ENCODE peak calls at places on chromosomes 2 and 18, in six cellular contexts. C is Karpas-422; N is breast epithelium; T is CD4-positive, CD25-positive, alpha-beta regulatory T cell; W is right lobe of liver; K is psoas muscle. U is an unnamed sample.

GRCh38 chr2:72037322-72037721 is 110.3 kb downstream of the CYP26B1 start:
- DNase-seq in K (no peak), C (no peak), W (no peak), N (no peak), T (no peak), U (no peak)

GRCh38 chr2:28647682-28648081 is 103.9 kb upstream of the PPP1CB start:
- DNase-seq in K (no peak), W (no peak), C (no peak), N (no peak), T (no peak), U (no peak)

GRCh38 chr18:54359233-54359632 is 1.5 kb downstream of the C18orf54 start:
- DNase-seq in C (no peak), K (no peak), N (no peak), W (no peak), T (no peak), U (no peak)

GRCh38 chr2:64784168-64785061 is 130.7 kb upstream of the SERTAD2 start:
- DNase-seq in K (no peak), N (no peak), W (no peak), T (no peak), C (no peak), U (no peak)

GRCh38 chr18:48842259-48843061 is 108.3 kb downstream of the SMAD7 start:
- DNase-seq in K (peak; percentile 48), C (no peak), N (no peak), T (peak; percentile 64), W (peak; percentile 46), U (no peak)

GRCh38 chr2:160207271-160207670 is 7.2 kb upstream of the ITGB6 start:
- DNase-seq in T (no peak), W (no peak), K (no peak), N (no peak), C (no peak), U (no peak)

GRCh38 chr2:142872900-142873724 is 4.4 kb upstream of the KYNU start:
- DNase-seq in W (no peak), N (no peak), C (no peak), T (no peak), K (no peak), U (no peak)

GRCh38 chr2:146981921-146982320 is 862.9 kb upstream of the ACVR2A start:
- DNase-seq in K (no peak), W (no peak), C (no peak), T (no peak), N (no peak), U (no peak)

GRCh38 chr2:128291844-128292598 is 26.6 kb downstream of the HS6ST1 start:
- DNase-seq in W (peak; percentile 21), T (no peak), N (no peak), C (no peak), K (peak; percentile 47), U (no peak)

GRCh38 chr2:47344890-47345583 is 57.9 kb upstream of the MSH2 start:
- DNase-seq in N (peak; percentile 66), C (no peak), W (peak; percentile 81), T (no peak), K (peak; percentile 59), U (peak; percentile 84)

GRCh38 chr2:239569401-239570090 is 168.7 kb upstream of the HDAC4 start:
- DNase-seq in W (no peak), C (no peak), N (no peak), K (no peak), T (no peak), U (no peak)

DNA sequence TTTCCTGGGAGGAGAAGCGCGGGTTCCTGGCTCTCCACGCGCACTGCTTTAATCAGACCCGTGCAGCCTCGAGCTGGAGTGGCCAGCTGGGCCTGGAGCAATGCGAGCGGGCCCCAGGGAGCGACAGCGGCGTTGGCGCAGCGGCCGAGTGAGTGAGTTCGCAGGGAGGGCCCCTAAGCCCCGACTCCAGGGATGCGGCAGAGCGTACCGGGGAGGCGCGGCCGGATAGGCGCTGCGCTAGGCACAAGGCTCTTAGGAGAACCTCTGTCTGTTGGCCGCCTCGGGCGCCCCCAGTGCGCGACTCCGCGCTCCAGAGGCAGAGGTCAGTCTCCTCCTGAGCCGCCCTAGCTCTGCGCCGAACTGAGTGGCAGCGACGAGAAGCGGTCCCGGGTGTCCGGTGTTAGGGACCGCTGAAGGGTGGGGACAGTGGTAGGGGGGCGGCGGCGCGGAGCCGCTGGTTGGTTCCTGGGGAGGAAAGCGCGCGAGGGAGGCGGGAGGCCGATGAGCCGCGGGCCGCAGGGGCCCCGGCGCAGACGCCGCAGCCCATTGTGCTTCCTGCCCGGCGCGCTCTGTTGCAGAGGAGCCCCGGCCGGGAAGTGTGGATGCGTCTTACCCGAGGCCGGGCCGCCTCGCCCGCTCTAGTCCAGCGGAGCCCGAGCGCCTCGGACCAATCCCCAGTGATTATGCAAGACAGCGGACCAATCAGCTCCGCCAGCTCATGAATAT is 410 bp upstream of the DLX1 start:
- DNase-seq in N (no peak), W (peak; percentile 69), T (peak; percentile 61), C (peak; percentile 96), K (peak; percentile 88), U (peak; percentile 63)
- H3K27me3 ChIP-seq in N (peaks cover 22% of the 10 kb centered on the region), W (peaks cover 54% of the 10 kb centered on the region), T (peaks cover 75% of the 10 kb centered on the region), C (no peaks in the 10 kb centered on the region), K (no peaks in the 10 kb centered on the region), U (peaks cover 18% of the 10 kb centered on the region)

GRCh38 chr2:196534533-196534932 is 105.0 kb upstream of the CCDC150 start:
- DNase-seq in W (no peak), N (no peak), T (no peak), K (no peak), C (no peak), U (no peak)

GRCh38 chr2:196533998-196534397 is 105.5 kb upstream of the CCDC150 start:
- DNase-seq in W (no peak), K (no peak), T (no peak), C (no peak), N (no peak), U (no peak)

GRCh38 chr2:196535080-196535479 is 104.4 kb upstream of the CCDC150 start:
- DNase-seq in T (no peak), K (no peak), C (no peak), W (no peak), N (no peak), U (no peak)

GRCh38 chr2:196537311-196537710 is 102.2 kb upstream of the CCDC150 start:
- DNase-seq in N (no peak), C (no peak), W (no peak), T (no peak), K (no peak), U (no peak)

DNA sequence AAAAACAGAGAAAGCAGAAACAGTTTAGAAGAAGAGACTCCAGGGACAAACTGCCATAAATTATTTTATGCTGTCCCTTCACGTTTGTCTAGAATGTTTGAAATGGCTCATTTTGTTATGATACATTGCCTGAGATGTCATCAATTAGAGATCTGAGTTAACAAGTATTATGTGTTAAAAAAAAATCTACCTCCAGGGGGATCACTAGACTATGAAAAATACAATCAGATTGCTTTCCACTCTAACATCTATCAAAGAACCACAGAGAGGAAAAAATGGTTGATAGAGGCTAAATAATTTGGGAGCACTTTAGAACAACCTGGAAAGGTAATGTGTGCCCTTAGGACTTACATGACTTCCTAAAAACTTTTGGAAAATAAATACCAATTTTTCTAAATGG is 103.8 kb upstream of the CCDC150 start:
- DNase-seq in T (no peak), C (peak; percentile 47), W (no peak), K (no peak), N (no peak), U (no peak)
- H3K4me1 ChIP-seq in T (no peaks in the 10 kb centered on the region), C (no peaks in the 10 kb centered on the region), W (no peaks in the 10 kb centered on the region), K (no peaks in the 10 kb centered on the region), N (no peaks in the 10 kb centered on the region), U (no peaks in the 10 kb centered on the region)

DNA sequence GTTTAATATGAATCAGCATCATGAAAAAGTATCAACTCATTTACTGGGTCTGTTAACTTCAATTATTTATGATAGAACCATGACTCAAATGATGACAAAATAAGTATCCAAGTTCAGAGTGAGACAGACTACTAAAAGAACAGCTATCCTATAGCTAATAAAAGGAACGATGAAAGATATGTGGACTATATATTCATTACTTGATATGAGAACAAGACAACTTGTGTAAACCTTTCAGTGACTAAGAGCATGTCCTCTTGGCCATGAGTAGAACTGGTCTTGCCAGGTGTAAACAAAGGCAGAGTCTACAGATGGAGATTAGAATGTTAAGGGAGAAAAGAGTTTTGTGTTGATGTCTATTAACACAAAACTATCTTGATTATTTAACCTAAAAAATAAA is 360.4 kb upstream of the ZC3H15 start:
- DNase-seq in N (no peak), W (no peak), C (no peak), K (no peak), T (no peak), U (no peak)
- H3K4me3 ChIP-seq in N (no peak overlapping the region), W (no peak overlapping the region), C (no peak overlapping the region), K (no peak overlapping the region), T (no peak overlapping the region), U (no peak overlapping the region)

DNA sequence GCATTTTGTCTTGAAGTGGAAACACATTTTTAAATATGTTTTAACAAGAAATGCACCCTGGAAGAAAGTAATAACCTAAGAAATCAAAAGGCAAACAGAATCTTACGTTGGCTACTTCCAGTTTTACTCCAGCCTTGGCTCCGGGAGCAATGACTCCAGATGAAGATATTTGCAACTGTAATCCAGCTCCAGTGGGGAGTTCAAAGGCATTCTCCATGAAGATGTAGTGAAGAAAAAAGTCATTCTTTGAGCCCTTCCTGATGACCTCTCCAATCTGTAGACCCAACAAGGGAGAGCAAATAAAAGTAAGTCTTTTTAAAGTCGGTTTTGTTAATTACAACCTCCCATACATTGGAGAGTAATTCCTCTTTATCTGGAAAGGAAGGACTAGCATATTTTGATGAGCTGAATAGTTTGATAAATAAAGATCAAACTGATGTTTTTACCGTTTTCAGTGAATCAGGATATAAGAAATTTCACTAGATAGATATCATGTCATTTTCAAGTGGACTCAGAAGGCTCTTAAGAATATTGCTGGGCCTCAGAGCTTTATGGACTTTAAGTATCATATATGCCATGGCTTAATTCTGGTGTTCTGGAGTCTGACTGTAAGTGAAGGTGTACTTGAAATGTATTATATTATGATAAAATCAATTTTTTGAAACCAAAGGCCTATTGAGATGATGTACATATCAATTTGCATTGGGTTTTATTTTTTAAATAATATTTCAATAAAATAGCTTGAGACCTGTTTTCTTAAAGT is 20.3 kb downstream of the APOB start:
- DNase-seq in T (no peak), W (no peak), K (no peak), C (no peak), N (no peak), U (no peak)
- H3K27me3 ChIP-seq in T (no peaks in the 10 kb centered on the region), W (no peaks in the 10 kb centered on the region), K (no peaks in the 10 kb centered on the region), C (no peaks in the 10 kb centered on the region), N (no peaks in the 10 kb centered on the region), U (no peaks in the 10 kb centered on the region)

DNA sequence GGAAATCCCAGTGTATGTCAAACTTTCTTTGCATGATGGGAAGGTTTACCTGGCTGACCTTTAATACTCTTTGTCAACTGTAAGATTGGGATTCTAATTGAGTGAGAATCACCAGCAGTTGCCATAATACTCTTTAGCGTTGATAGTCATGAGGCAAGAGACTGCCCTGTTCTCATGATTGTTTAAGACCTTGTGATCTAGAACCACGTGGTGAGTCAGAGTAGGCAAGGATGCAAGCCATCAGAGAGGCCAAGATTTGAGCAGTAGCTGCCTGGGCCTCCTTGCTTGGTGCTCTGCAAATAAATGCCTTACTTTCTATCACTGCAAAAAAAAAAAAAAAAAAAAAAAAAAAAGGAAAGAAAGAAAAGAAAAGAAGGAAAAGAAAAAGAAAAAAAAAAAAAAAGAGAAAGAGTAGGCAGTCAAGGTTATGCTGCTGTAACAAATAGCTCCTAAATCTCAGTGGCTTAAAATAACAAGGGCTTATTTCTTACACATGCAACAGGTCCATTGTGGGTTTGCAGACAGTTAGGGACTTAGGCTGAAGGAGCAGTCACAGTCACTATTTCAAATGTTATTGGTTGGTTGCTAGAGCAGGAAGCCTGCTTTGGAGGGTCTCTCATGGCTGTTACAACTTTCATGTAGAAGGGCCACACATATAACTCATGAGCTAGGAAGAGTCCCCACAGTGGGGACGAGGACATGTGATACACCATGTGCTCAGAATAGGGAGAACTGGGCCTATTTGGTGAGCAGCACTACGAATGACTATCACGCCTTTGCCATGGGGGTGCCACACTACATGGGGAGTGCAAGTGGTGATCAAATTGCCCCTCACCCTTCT is 21.7 kb downstream of the IL1R2 start:
- DNase-seq in K (no peak), T (no peak), W (no peak), C (no peak), N (no peak), U (no peak)
- H3K4me1 ChIP-seq in K (no peaks in the 10 kb centered on the region), T (no peaks in the 10 kb centered on the region), W (no peaks in the 10 kb centered on the region), C (no peaks in the 10 kb centered on the region), N (no peaks in the 10 kb centered on the region), U (no peaks in the 10 kb centered on the region)

U was measured in lung.